ENCODE peak calls at places on chromosomes 4 and X, in eight cellular contexts. L is AG09319, A is H9, M is endothelial cell of umbilical vein, U is breast epithelium, P is B cell, D is AG04450, W is kidney epithelial cell. E is an unnamed sample.

GRCh38 chr4:99300934-99301333 is 10.1 kb upstream of the ADH1A start:
- DNase-seq in U (peak; percentile 66), L (peak; percentile 98), W (peak; percentile 5), M (no peak), D (peak; percentile 95), P (no peak), A (no peak), E (no peak)

GRCh38 chr4:156346959-156347385 is 393.3 kb upstream of the CTSO start:
- DNase-seq in L (no peak), W (no peak), A (peak; percentile 32), M (no peak), D (no peak), P (no peak), U (no peak), E (no peak)

GRCh38 chrX:1281511-1281910 is 12.9 kb downstream of the CSF2RA start:
- DNase-seq in M (no peak), P (no peak), U (no peak), D (no peak), A (no peak), W (no peak), L (no peak), E (no peak)

GRCh38 chr4:183299464-183299863 is 20.6 kb downstream of the CLDN22 start:
- DNase-seq in D (no peak), M (peak; percentile 14), A (no peak), U (no peak), L (no peak), P (no peak), W (no peak), E (no peak)

GRCh38 chr4:129232627-129233337 is 136.8 kb downstream of the C4orf33 start:
- DNase-seq in A (no peak), W (peak; percentile 5), P (no peak), D (no peak), L (no peak), M (no peak), U (no peak), E (no peak)

GRCh38 chrX:150365953-150366911 is 3.1 kb downstream of the MAMLD1 start:
- DNase-seq in D (no peak), P (no peak), U (peak; percentile 49), A (peak; percentile 46), W (no peak), M (peak; percentile 56), L (no peak), E (peak; percentile 53)

GRCh38 chr4:110742148-110742547 is 119.3 kb upstream of the PITX2 start:
- DNase-seq in A (no peak), P (no peak), U (no peak), M (peak; percentile 13), L (no peak), D (no peak), W (no peak), E (no peak)

GRCh38 chr4:80471701-80472100 is 136.2 kb downstream of the CFAP299 start:
- DNase-seq in D (peak; percentile 20), L (no peak), U (peak; percentile 60), W (peak; percentile 26), A (peak; percentile 66), M (no peak), P (no peak), E (peak; percentile 33)

GRCh38 chrX:107978707-107979307 is 3.4 kb downstream of the TEX13B start:
- DNase-seq in L (peak; percentile 3), U (no peak), P (no peak), D (peak; percentile 1), A (peak; percentile 40), W (no peak), M (peak; percentile 23), E (no peak)

GRCh38 chr4:40417941-40418340 is 82.8 kb downstream of the CHRNA9 start:
- DNase-seq in D (no peak), M (no peak), P (no peak), W (no peak), A (no peak), U (no peak), L (no peak), E (no peak)

GRCh38 chr4:17554568-17554967 is 22.4 kb upstream of the LAP3 start:
- DNase-seq in M (no peak), D (no peak), P (no peak), W (no peak), L (no peak), A (no peak), U (no peak), E (no peak)

GRCh38 chr4:5940470-5941203 is 47.8 kb upstream of the CRMP1 start:
- DNase-seq in D (no peak), P (no peak), L (no peak), A (peak; percentile 72), U (no peak), M (no peak), W (no peak), E (peak; percentile 66)

GRCh38 chrX:137118136-137118535 is 84.3 kb upstream of the GPR101 start:
- DNase-seq in A (no peak), L (no peak), U (no peak), M (no peak), W (no peak), P (no peak), D (no peak), E (no peak)

DNA sequence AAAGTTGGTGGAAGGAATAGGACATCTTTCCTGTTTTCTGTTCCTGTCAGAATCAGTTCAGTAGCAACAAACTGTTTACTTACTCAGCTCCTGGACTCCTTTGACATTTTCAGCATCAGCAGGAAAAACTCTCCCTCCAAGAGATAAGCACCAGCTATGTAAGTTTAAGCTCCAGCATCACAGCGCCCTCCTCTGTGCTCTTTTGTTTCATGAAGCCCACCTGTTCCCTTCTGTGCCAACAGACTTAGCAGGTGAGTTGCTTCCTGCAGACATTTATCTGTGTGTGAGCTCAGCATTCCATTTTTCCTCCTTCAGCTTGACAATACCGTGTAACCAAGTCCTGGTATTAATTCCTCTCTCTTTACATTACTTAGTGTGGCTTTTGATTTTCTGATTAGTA is 644.1 kb upstream of the AGA start:
- DNase-seq in U (no peak), P (no peak), W (no peak), D (no peak), M (no peak), L (no peak), A (peak; percentile 65), E (no peak)
- TF ChIP-seq CTCF in U (no peak), P (no peak), W (peak; percentile 25), D (no peak), M (no peak), L (no peak), A (peak; percentile 64), E (no peak)

DNA sequence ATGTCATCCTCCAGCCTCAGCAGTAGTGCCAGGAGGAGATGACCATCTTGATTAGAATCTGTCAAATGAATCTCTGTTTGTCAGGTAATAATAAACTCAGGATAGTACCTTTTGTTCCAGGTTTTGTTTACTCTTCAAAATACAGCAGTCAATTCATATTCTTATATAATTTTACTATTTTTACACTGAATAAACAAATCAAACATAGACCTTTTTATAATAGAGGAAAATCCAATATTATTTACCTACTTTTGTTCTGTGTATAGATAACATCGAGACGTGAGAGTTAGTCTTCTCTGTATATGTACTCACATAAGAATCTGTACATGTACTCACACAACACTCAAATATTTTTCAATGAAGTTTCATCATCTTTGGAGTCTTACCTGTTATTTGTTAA is 365.4 kb upstream of the EPHA5 start:
- DNase-seq in P (no peak), M (no peak), L (no peak), D (no peak), A (no peak), U (no peak), W (no peak), E (no peak)
- TF ChIP-seq CTCF in P (no peak), M (no peak), L (no peak), D (no peak), A (no peak), U (no peak), W (no peak), E (no peak)

GRCh38 chr4:177380730-177381287 is 61.4 kb downstream of the AGA start:
- DNase-seq in A (peak; percentile 93), L (no peak), D (no peak), P (no peak), W (no peak), U (no peak), M (no peak), E (no peak)
- TF ChIP-seq CTCF in A (peak; percentile 67), L (no peak), D (no peak), P (no peak), W (peak; percentile 3), U (no peak), M (peak; percentile 6), E (no peak)

DNA sequence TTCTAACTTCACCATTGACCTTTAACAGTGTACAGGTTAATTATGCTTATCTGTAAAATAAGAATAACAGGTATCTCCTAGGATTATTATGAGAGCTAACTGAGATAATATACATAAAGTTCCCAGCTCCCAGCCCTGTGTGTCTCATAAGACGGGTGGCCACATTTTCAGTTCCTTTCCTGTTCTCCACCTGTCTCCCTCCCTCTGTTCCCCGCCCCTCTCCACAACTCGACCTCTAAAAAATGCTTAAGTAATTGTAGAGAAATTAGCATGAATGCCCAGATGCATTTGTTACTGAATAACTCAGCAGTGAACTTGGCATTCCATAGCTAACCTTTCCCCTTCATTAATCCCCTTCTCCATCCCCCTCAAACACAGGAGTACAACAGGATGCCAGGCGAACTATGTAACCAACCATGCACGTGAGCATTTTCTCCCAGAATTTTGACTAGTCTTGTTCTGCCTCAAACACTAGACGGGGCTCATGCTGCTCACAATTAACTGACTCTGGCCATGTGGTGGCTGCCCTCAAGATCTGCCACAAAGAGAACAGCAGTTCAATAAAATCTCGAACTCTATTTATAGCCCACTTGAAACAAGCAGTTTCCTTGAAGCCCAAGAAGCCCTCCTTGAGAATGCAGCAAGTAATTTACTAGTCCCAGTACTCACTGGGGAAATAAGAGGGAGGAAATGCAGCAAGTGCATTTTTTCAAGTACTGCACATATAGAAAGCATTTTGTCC is 351.2 kb downstream of the ARHGAP24 start:
- DNase-seq in M (peak; percentile 66), A (peak; percentile 58), D (peak; percentile 33), L (peak; percentile 45), U (no peak), P (no peak), W (peak; percentile 97), E (peak; percentile 43)
- TF ChIP-seq CTCF in M (no peak), A (no peak), D (peak; percentile 29), L (peak; percentile 49), U (no peak), P (no peak), W (peak; percentile 59), E (no peak)

DNA sequence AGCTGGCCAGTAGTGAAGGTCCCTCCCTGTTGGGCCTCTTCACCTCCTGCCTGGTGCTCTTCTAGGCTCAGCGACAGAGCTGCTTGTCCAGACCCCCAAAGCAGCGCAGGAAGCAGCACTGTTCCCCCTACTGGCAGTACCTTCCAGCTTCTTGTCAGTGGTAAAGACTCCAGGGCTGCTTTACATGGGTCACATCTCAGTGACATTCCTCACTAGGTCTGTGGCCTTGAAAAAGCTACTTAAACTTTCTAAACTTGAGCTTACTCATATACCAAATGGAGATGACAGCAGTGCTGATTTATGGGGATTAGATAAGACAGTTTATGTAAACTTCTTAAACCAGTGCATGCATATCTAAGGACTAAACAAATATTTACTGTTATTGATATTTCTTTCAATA is 117.3 kb downstream of the FAT4 start:
- DNase-seq in P (no peak), W (no peak), M (no peak), A (peak; percentile 76), U (no peak), D (no peak), L (no peak), E (peak; percentile 11)
- TF ChIP-seq CTCF in P (no peak), W (no peak), M (no peak), A (peak; percentile 67), U (no peak), D (peak; percentile 22), L (peak; percentile 9), E (peak; percentile 11)

E was measured in nephron progenitor cell.